ENCODE peak calls at places on chromosomes 11 and 22, in four cellular contexts. A is Peyer's patch, R is upper lobe of left lung, O is GM23338. M is an unnamed sample.
A peak's percentile ranks its signal among the peaks of the same experiment; 100 is the strongest.

GRCh38 chr11:19432370-19433163 is 191.8 kb upstream of the E2F8 start:
- DNase-seq in A (peak; percentile 40), R (no peak), O (peak; percentile 22), M (no peak)

GRCh38 chr11:43130616-43131015 is 181.2 kb upstream of the API5 start:
- DNase-seq in A (no peak), R (no peak), O (peak; percentile 19), M (no peak)

GRCh38 chr11:116927163-116927772 is 89.8 kb upstream of the APOA1 start:
- DNase-seq in A (peak; percentile 78), R (no peak), O (no peak), M (no peak)

GRCh38 chr11:11640152-11640551 is 18.3 kb upstream of the GALNT18 start:
- DNase-seq in A (no peak), R (no peak), O (no peak), M (no peak)

GRCh38 chr11:26827567-26828037 is 105.7 kb upstream of the SLC5A12 start:
- DNase-seq in A (no peak), R (no peak), O (no peak), M (no peak)

GRCh38 chr11:23021287-23021863 is 161.1 kb upstream of the CCDC179 start:
- DNase-seq in A (no peak), R (no peak), O (peak; percentile 68), M (no peak)

GRCh38 chr11:27506200-27507182 is at the start of gene LIN7C:
- DNase-seq in A (peak; percentile 98), R (peak; percentile 95), O (peak; percentile 99), M (peak; percentile 77)

GRCh38 chr11:69270929-69271328 is 23.0 kb upstream of the MYEOV start:
- DNase-seq in A (no peak), R (no peak), O (no peak), M (no peak)

GRCh38 chr11:1879941-1880720 is 11.6 kb downstream of the PRR33 start:
- DNase-seq in A (no peak), R (peak; percentile 25), O (no peak), M (no peak)

GRCh38 chr11:131724436-131724995 is 354.1 kb downstream of the NTM start:
- DNase-seq in A (no peak), R (no peak), O (no peak), M (no peak)

GRCh38 chr22:22352376-22352999 is 107.9 kb downstream of the VPREB1 start:
- DNase-seq in A (no peak), R (no peak), O (no peak), M (no peak)

GRCh38 chr11:7019500-7020182 is 505 bp downstream of the ZNF214 start:
- DNase-seq in A (no peak), R (peak; percentile 23), O (peak; percentile 60), M (no peak)

GRCh38 chr11:108135845-108136599 is 14.7 kb downstream of the ACAT1 start:
- DNase-seq in A (no peak), R (no peak), O (no peak), M (no peak)

GRCh38 chr11:29256580-29256979 is 760.2 kb downstream of the KCNA4 start:
- DNase-seq in A (no peak), R (no peak), O (no peak), M (no peak)

GRCh38 chr22:26565181-26565580 is 24.8 kb downstream of the TPST2 start:
- DNase-seq in A (no peak), R (no peak), O (no peak), M (no peak)

GRCh38 chr11:65224939-65225283 is 36.9 kb upstream of the POLA2 start:
- DNase-seq in A (no peak), R (peak; percentile 90), O (peak; percentile 50), M (no peak)

GRCh38 chr11:77046060-77046501 is 11.9 kb downstream of the B3GNT6 start:
- DNase-seq in A (no peak), R (peak; percentile 50), O (peak; percentile 84), M (no peak)

GRCh38 chr11:13120691-13121090 is 111.6 kb downstream of the RASSF10 start:
- DNase-seq in A (no peak), R (no peak), O (no peak), M (no peak)

GRCh38 chr11:843818-844692 is 1.4 kb downstream of the TSPAN4 start:
- DNase-seq in A (peak; percentile 59), R (peak; percentile 95), O (peak; percentile 98), M (no peak)

GRCh38 chr22:44975444-44976262 is 34.2 kb downstream of the PHF21B start:
- DNase-seq in A (peak; percentile 31), R (peak; percentile 77), O (peak; percentile 97), M (peak; percentile 13)

GRCh38 chr11:45885921-45886721 is 670 bp downstream of the MAPK8IP1 start:
- DNase-seq in A (no peak), R (no peak), O (peak; percentile 77), M (no peak)
- H3K4me3 ChIP-seq in A (peak overlapping the region; percentile 55), R (peak overlapping the region; percentile 61), O (peak overlapping the region; percentile 89), M (peak overlapping the region; percentile 33)

GRCh38 chr11:62599909-62600308 is 1.8 kb downstream of the MTA2 start:
- DNase-seq in A (no peak), R (no peak), O (no peak), M (peak; percentile 92)

GRCh38 chr11:62601364-62602140 is at the start of gene MTA2:
- DNase-seq in A (peak; percentile 95), R (peak; percentile 97), O (peak; percentile 99), M (peak; percentile 93)

GRCh38 chr11:62600367-62601113 is 1.1 kb downstream of the MTA2 start:
- DNase-seq in A (no peak), R (no peak), O (peak; percentile 68), M (no peak)

GRCh38 chr11:62601114-62601363 is 626 bp downstream of the MTA2 start:
- DNase-seq in A (no peak), R (peak; percentile 63), O (no peak), M (no peak)

DNA sequence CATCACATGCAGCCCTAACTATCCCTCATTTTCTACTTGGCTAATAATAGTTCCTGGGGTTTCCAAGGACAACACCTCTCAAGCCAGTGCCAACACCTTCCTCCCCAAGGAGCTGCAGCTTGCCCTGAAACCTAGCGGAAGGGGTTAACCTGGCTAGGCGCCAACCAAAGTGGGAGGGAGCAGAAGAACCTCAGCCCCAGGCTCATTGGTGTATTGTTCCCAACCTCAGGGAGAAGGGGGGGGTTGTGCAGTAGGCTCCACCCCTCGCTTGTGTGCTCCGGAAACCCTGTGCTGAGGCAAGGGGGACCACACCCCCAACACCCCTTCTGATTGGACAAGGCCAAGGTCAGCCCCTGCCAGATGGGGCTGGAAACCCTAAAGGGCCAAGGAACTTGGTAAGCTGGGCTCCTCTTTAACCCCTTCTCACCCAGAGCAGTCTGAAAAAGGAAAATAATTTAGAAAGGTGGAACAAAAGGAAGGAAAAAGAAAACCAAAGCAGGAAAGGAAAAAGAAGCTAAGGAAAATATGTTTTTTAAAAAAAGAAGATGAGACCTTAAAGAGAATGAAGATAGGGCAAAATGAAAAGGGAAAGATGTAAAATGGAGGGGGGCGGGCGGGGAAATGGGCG is 2.5 kb downstream of the MTA2 start:
- DNase-seq in A (peak; percentile 91), R (peak; percentile 91), O (peak; percentile 98), M (peak; percentile 99)
- H3K27ac ChIP-seq in A (peak overlapping the region; percentile 98), R (peak overlapping the region; percentile 45), O (no peak overlapping the region), M (peak overlapping the region; percentile 95)

GRCh38 chr11:34266090-34266912 is 91.5 kb downstream of the ABTB2 start:
- DNase-seq in A (no peak), R (no peak), O (no peak), M (no peak)

GRCh38 chr11:34262601-34263081 is 95.2 kb downstream of the ABTB2 start:
- DNase-seq in A (no peak), R (no peak), O (no peak), M (no peak)

GRCh38 chr11:34263462-34264186 is 94.2 kb downstream of the ABTB2 start:
- DNase-seq in A (no peak), R (peak; percentile 88), O (no peak), M (no peak)

GRCh38 chr11:34266987-34267386 is 90.8 kb downstream of the ABTB2 start:
- DNase-seq in A (no peak), R (no peak), O (no peak), M (no peak)

GRCh38 chr11:34264266-34265110 is 93.3 kb downstream of the ABTB2 start:
- DNase-seq in A (no peak), R (no peak), O (no peak), M (no peak)
- H3K4me3 ChIP-seq in A (no peak overlapping the region), R (no peak overlapping the region), O (no peak overlapping the region), M (no peak overlapping the region)

GRCh38 chr11:86043765-86044534 is 24.9 kb downstream of the PICALM start:
- DNase-seq in A (no peak), R (no peak), O (no peak), M (no peak)

GRCh38 chr11:86050310-86050709 is 18.6 kb downstream of the PICALM start:
- DNase-seq in A (no peak), R (no peak), O (no peak), M (no peak)

GRCh38 chr11:86041975-86042378 is 26.9 kb downstream of the PICALM start:
- DNase-seq in A (peak; percentile 39), R (peak; percentile 72), O (peak; percentile 95), M (peak; percentile 69)

GRCh38 chr11:86047275-86047991 is 21.5 kb downstream of the PICALM start:
- DNase-seq in A (no peak), R (peak; percentile 37), O (no peak), M (no peak)

DNA sequence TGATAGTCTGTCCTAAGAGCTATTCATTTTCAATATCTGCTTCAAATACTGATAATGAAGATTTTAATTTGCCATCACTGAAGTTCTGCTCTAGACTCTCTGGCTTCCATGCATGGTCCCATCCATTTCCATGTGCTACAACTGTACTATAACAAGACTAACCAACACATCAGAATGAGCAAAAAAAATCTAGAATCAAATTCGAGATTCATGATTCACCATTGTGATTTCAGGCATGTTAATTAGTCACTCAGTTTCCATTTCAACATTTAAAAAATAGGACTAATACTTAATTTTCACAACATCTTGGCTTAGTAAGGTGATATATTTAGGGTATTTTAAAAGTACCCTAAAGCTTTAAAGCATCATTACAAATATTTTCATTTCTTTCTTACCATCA is 22.8 kb downstream of the PICALM start:
- DNase-seq in A (no peak), R (no peak), O (no peak), M (no peak)
- H3K27ac ChIP-seq in A (no peak overlapping the region), R (no peak overlapping the region), O (no peak overlapping the region), M (peak overlapping the region; percentile 36)

GRCh38 chr11:67023957-67024353 is 1.0 kb downstream of the SYT12 start:
- DNase-seq in A (no peak), R (no peak), O (no peak), M (no peak)

GRCh38 chr11:67024410-67024809 is 1.5 kb downstream of the SYT12 start:
- DNase-seq in A (peak; percentile 24), R (no peak), O (no peak), M (no peak)

GRCh38 chr11:67020949-67021348 is 2.0 kb upstream of the SYT12 start:
- DNase-seq in A (no peak), R (no peak), O (no peak), M (no peak)

GRCh38 chr11:67022961-67023956 is at the start of gene SYT12:
- DNase-seq in A (no peak), R (no peak), O (peak; percentile 69), M (no peak)

GRCh38 chr11:67022341-67022933 is 497 bp upstream of the SYT12 start:
- DNase-seq in A (no peak), R (no peak), O (no peak), M (peak; percentile 66)
- H3K4me3 ChIP-seq in A (no peak overlapping the region), R (peak overlapping the region; percentile 38), O (peak overlapping the region; percentile 57), M (no peak overlapping the region)

GRCh38 chr22:24962835-24963234 is 10.3 kb downstream of the KIAA1671 start:
- DNase-seq in A (no peak), R (no peak), O (no peak), M (no peak)

GRCh38 chr22:24969588-24970301 is 17.2 kb downstream of the KIAA1671 start:
- DNase-seq in A (no peak), R (peak; percentile 25), O (no peak), M (no peak)

GRCh38 chr22:24968066-24968561 is 15.6 kb downstream of the KIAA1671 start:
- DNase-seq in A (no peak), R (peak; percentile 26), O (peak; percentile 96), M (peak; percentile 88)

GRCh38 chr22:24964441-24964840 is 11.9 kb downstream of the KIAA1671 start:
- DNase-seq in A (no peak), R (no peak), O (no peak), M (no peak)

GRCh38 chr22:24965822-24966626 is 13.5 kb downstream of the KIAA1671 start:
- DNase-seq in A (no peak), R (peak; percentile 90), O (no peak), M (no peak)
- H3K27ac ChIP-seq in A (peak overlapping the region; percentile 89), R (peak overlapping the region; percentile 59), O (peak overlapping the region; percentile 78), M (peak overlapping the region; percentile 75)